ENCODE peak calls at places on chromosomes 4 and X, in seven cellular contexts. T is left ventricle myocardium inferior, R is ovary, Q is tibial nerve, V is mucosa of descending colon, H is endothelial cell of umbilical vein, B is mammary epithelial cell. K is an unnamed sample. For H3K4me1 and H3K36me3, the result is how much of the 10 kb centered on the place peaks cover.

GRCh38 chrX:134625315-134625718 is 33.0 kb downstream of the PLAC1 start:
- DNase-seq in T (no peak), R (no peak), Q (peak), V (no peak), H (peak), B (no peak), K (no peak)

GRCh38 chrX:13082286-13083065 is 38.1 kb upstream of the FAM9C start:
- DNase-seq in T (no peak), R (no peak), Q (no peak), V (no peak), H (no peak), B (no peak), K (no peak)

GRCh38 chrX:338281-338835 is 19.8 kb upstream of the GTPBP6 start:
- DNase-seq in T (peak), R (peak), Q (no peak), V (peak), H (no peak), B (no peak), K (no peak)

GRCh38 chr4:76883147-76883546 is 14.8 kb downstream of the SOWAHB start:
- DNase-seq in T (no peak), R (no peak), Q (no peak), V (no peak), H (peak), B (no peak), K (peak)

GRCh38 chr4:77163636-77164035 is 6.6 kb downstream of the CCNG2 start:
- DNase-seq in T (no peak), R (no peak), Q (no peak), V (no peak), H (no peak), B (no peak), K (no peak)

GRCh38 chr4:121785479-121785878 is 15.6 kb upstream of the EXOSC9 start:
- DNase-seq in T (no peak), R (no peak), Q (no peak), V (no peak), H (no peak), B (no peak), K (peak)

GRCh38 chrX:27132851-27133250 is 330.3 kb downstream of the PPP4R3C start:
- DNase-seq in T (no peak), R (no peak), Q (no peak), V (no peak), H (peak), B (no peak), K (no peak)

GRCh38 chr4:139281212-139281611 is 1.2 kb upstream of the MGARP start:
- DNase-seq in T (no peak), R (no peak), Q (no peak), V (no peak), H (peak), B (no peak), K (no peak)

GRCh38 chrX:110081320-110081719 is 78.4 kb downstream of the TMEM164 start:
- DNase-seq in T (no peak), R (no peak), Q (no peak), V (no peak), H (no peak), B (no peak), K (no peak)

GRCh38 chr4:102823897-102824296 is 3.5 kb downstream of the UBE2D3 start:
- DNase-seq in T (no peak), R (no peak), Q (no peak), V (no peak), H (no peak), B (no peak), K (no peak)

GRCh38 chr4:154911097-154911496 is 130.0 kb downstream of the RBM46 start:
- DNase-seq in T (no peak), R (no peak), Q (no peak), V (no peak), H (no peak), B (no peak), K (no peak)

DNA sequence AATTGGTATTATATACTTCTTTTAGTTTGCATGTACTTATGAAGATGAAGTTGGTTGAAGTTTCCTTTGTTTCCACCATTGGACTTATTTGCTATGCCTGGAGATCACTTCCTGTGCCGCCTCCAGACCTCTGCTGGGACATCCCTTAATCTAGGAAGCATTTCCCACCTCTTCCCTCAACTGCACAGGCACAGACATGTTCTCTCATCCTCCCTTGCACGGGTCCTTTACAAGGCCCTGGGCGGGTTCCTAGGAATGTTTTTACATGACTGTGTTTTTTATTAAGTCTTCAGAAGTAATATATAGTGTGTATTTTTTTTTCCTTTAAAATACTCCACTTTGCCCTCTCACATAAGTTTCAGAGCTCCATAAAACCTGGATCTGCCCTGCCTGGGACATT is 51.0 kb downstream of the TMEM131L start:
- DNase-seq in T (no peak), R (no peak), Q (no peak), V (no peak), H (no peak), B (peak), K (no peak)
- H3K4me1 ChIP-seq in T (half or more), R (under half), Q (under half), V (under half), H (under half), B (under half), K (under half)

DNA sequence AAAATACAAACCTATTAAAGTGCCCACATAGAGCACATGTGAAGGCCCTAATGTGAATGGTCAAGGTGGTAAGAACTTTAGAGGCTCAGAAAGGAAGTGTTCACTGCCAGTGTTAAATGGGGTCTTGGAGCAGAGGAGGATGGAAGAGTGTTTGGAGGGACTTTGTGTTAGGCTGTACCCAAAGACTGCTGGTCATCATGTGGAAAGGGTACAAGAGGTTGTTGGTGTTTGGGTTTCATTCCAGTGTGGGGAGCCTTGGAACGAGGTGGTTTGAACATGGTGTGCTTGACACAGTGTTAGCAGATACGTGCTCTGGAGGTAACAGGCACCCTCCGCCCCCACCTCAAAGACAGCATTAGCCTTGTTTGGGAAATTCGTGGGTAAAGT is 73.1 kb downstream of the RAPGEF2 start:
- DNase-seq in T (no peak), R (no peak), Q (no peak), V (no peak), H (no peak), B (no peak), K (no peak)
- H3K4me3 ChIP-seq in T (peak), R (no peak), Q (no peak), V (no peak), H (peak), B (no peak), K (peak)

GRCh38 chrX:65731684-65732289 is 64.3 kb downstream of the MSN start:
- DNase-seq in T (no peak), R (no peak), Q (no peak), V (no peak), H (no peak), B (no peak), K (no peak)

GRCh38 chrX:65723706-65724105 is 56.3 kb downstream of the MSN start:
- DNase-seq in T (no peak), R (no peak), Q (no peak), V (no peak), H (peak), B (no peak), K (no peak)

DNA sequence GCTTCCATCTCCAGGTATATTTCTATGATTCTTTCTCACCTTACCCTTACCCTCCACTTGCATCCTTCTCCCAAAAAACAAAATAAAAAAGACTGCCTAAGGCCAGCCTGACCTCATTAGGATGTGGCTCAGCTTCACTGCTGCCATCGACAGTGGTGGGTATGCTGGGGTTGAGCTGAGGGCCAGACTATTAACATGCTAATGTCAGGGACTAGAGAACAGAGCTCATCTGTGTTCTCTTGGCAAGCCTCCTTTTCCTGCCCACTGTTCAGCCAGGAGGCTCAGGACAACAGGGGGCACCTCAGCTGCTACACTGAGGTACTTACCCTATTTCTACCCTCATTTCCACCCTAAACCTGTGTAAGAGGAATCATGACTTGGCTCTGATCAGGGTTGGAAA is 59.3 kb downstream of the MSN start:
- DNase-seq in T (no peak), R (no peak), Q (no peak), V (no peak), H (no peak), B (no peak), K (no peak)
- H3K36me3 ChIP-seq in T (under half), R (under half), Q (under half), V (under half), H (under half), B (under half), K (under half)

GRCh38 chr4:86935499-86935832 is 655 bp downstream of the AFF1 start:
- DNase-seq in T (no peak), R (no peak), Q (peak), V (no peak), H (no peak), B (no peak), K (no peak)

GRCh38 chr4:86934147-86934771 is 552 bp upstream of the AFF1 start:
- DNase-seq in T (no peak), R (no peak), Q (peak), V (no peak), H (no peak), B (no peak), K (no peak)

GRCh38 chr4:86934772-86935498 is at the start of gene AFF1:
- DNase-seq in T (peak), R (peak), Q (peak), V (peak), H (peak), B (peak), K (peak)

GRCh38 chr4:86939123-86939522 is 4.3 kb downstream of the AFF1 start:
- DNase-seq in T (no peak), R (no peak), Q (no peak), V (no peak), H (peak), B (no peak), K (no peak)

GRCh38 chr4:86935833-86936721 is 1.3 kb downstream of the AFF1 start:
- DNase-seq in T (peak), R (peak), Q (peak), V (peak), H (peak), B (peak), K (peak)
- H3K4me1 ChIP-seq in T (half or more), R (under half), Q (under half), V (under half), H (under half), B (under half), K (under half)

GRCh38 chrX:102651242-102651967 is at the start of gene GPRASP1:
- DNase-seq in T (peak), R (peak), Q (peak), V (peak), H (peak), B (no peak), K (peak)
- H3K4me3 ChIP-seq in T (peak), R (peak), Q (peak), V (peak), H (peak), B (peak), K (peak)

GRCh38 chrX:55488268-55488558 is 1.4 kb downstream of the USP51 start:
- DNase-seq in T (no peak), R (no peak), Q (no peak), V (no peak), H (peak), B (no peak), K (no peak)
- H3K36me3 ChIP-seq in T (under half), R (under half), Q (under half), V (under half), H (under half), B (under half), K (under half)

DNA sequence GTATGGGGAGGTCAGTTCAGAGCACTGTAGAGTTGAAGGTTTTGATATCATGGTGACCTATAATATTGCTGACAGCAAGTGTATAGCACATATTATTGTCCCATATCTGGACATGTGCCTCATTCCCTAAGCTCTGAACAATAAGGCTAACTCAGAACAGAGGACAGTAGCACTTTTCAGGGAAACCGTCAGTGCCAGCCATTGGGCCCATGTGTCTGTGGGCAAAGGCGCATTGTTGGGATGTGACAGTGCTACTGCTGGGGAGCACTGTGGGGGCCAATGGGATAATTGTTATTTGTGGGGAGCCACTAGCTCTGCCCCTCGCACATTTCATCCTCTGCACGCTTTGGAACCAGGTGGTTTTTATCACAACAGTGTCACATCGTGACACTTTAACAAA is 136.2 kb downstream of the ELOVL6 start:
- DNase-seq in T (no peak), R (no peak), Q (no peak), V (no peak), H (no peak), B (no peak), K (no peak)
- H3K4me1 ChIP-seq in T (under half), R (under half), Q (under half), V (under half), H (under half), B (under half), K (under half)

GRCh38 chrX:148659481-148659880 is 159.1 kb downstream of the AFF2 start:
- DNase-seq in T (no peak), R (no peak), Q (no peak), V (no peak), H (no peak), B (peak), K (no peak)
- H3K4me3 ChIP-seq in T (no peak), R (no peak), Q (no peak), V (no peak), H (no peak), B (no peak), K (no peak)

DNA sequence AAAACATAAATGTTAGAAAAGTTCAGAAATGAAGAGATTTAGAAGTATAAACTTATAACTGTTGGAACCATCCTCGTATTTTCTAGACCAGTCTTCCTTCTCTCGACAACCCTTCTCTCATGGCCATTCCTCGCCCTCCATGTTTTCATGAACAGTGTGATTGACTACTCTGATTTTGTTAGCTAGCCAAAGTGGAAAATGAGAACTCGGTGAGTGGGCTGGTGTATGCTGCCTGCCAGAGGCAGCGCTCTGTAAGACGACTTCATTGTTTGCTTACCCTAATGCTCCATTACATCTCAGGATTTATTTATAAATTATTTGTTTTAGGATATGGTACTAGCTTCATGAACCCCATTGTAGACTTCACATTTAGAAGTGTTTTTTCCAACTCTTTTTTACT is 153.0 kb downstream of the CBR4 start:
- DNase-seq in T (no peak), R (no peak), Q (no peak), V (no peak), H (no peak), B (no peak), K (no peak)
- H3K36me3 ChIP-seq in T (under half), R (under half), Q (under half), V (under half), H (under half), B (under half), K (half or more)

DNA sequence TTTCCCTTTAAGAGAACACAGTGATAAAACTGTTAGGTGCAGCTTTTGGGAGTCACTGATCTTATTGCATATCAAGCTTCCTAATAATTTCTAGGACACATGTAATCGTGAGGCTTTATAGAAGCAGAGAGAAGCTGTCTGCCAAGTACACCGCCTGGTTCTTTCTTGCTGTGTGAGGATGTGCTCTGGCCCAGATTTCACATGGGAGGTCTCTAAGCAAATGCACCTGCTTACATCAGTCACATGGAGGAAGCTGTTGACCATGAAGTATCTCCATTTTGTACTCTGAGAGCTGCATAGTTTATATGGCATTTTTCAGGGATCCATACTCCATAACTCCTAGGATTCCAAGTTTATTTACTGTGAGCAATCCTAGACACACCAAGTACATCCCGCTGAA is 37.1 kb downstream of the RGS12 start:
- DNase-seq in T (no peak), R (no peak), Q (no peak), V (no peak), H (no peak), B (no peak), K (no peak)
- H3K4me1 ChIP-seq in T (under half), R (under half), Q (under half), V (under half), H (under half), B (under half), K (under half)

K was measured in SJSA1.